ENCODE peak calls at places on chromosome 4, in six cellular contexts. W is endodermal cell, C is tibial artery, R is HT1080, V is T-helper 9 cell, O is GM13976. N is an unnamed sample.

GRCh38 chr4:41670530-41670929 is 78.0 kb downstream of the PHOX2B start:
- DNase-seq in W (no peak), C (no peak), R (no peak), V (no peak), O (no peak), N (no peak)

GRCh38 chr4:47334597-47335185 is 128.8 kb downstream of the COMMD8 start:
- DNase-seq in W (no peak), C (no peak), R (peak; percentile 62), V (no peak), O (no peak), N (no peak)

GRCh38 chr4:7803992-7804758 is 135.5 kb downstream of the AFAP1 start:
- DNase-seq in W (peak; percentile 98), C (peak; percentile 89), R (peak; percentile 53), V (peak; percentile 84), O (peak; percentile 86), N (peak; percentile 82)

GRCh38 chr4:119204898-119205297 is 7.6 kb upstream of the USP53 start:
- DNase-seq in W (no peak), C (no peak), R (no peak), V (no peak), O (no peak), N (no peak)

GRCh38 chr4:56531823-56532222 is 26.2 kb downstream of the ARL9 start:
- DNase-seq in W (no peak), C (no peak), R (no peak), V (no peak), O (no peak), N (no peak)

GRCh38 chr4:134531013-134531412 is 329.4 kb upstream of the PABPC4L start:
- DNase-seq in W (no peak), C (no peak), R (no peak), V (no peak), O (no peak), N (no peak)

GRCh38 chr4:168707205-168707604 is 210.4 kb downstream of the PALLD start:
- DNase-seq in W (no peak), C (no peak), R (peak; percentile 65), V (no peak), O (no peak), N (no peak)

GRCh38 chr4:7031526-7032449 is 11.4 kb upstream of the TADA2B start:
- DNase-seq in W (no peak), C (no peak), R (no peak), V (no peak), O (no peak), N (no peak)

GRCh38 chr4:118350961-118351360 is 1.8 kb downstream of the PRSS12 start:
- DNase-seq in W (no peak), C (no peak), R (no peak), V (no peak), O (no peak), N (no peak)

GRCh38 chr4:143224255-143224654 is 39.5 kb downstream of the USP38 start:
- DNase-seq in W (no peak), C (no peak), R (no peak), V (no peak), O (no peak), N (no peak)

GRCh38 chr4:90318208-90318607 is 191.0 kb downstream of the CCSER1 start:
- DNase-seq in W (no peak), C (no peak), R (peak; percentile 60), V (no peak), O (no peak), N (no peak)

GRCh38 chr4:7861440-7861881 is 78.2 kb downstream of the AFAP1 start:
- DNase-seq in W (peak; percentile 78), C (no peak), R (peak; percentile 32), V (no peak), O (no peak), N (no peak)

GRCh38 chr4:48620861-48621260 is 130.8 kb downstream of the ZAR1 start:
- DNase-seq in W (no peak), C (no peak), R (no peak), V (no peak), O (no peak), N (no peak)

N was measured in activated CD4-positive, CD25-positive, alpha-beta regulatory T cell treated with anti-CD3 and anti-CD28 coated beads, Interleukin-2, amount 50 U/mL, for 72 hours.